ENCODE peak calls at places on chromosome 2, in nine cellular contexts. K is GM18507; V is HT-29; A is T follicular helper cell; L is stimulated activated CD4-positive, alpha-beta T cell treated with anti-CD3 and anti-CD28 coated beads, Interleukin-1b, Interleukin-23, amount 100 ng/mL, for 48 hours; O is endodermal cell; T is HTR-8/SVneo; D is brain microvascular endothelial cell; P is ACHN. J is an unnamed sample.

GRCh38 chr2:149901231-149901859 is 313.8 kb upstream of the MMADHC start:
- DNase-seq in T (no peak), O (no peak), A (no peak), D (no peak), P (no peak), K (no peak), V (no peak), L (no peak), J (no peak)

GRCh38 chr2:170843656-170844055 is 27.0 kb downstream of the GAD1 start:
- DNase-seq in L (no peak), T (peak), K (no peak), V (peak), P (peak), A (no peak), D (peak), O (no peak), J (peak)

GRCh38 chr2:109355192-109355843 is 226.3 kb downstream of the SH3RF3 start:
- DNase-seq in A (no peak), T (no peak), O (no peak), D (no peak), V (no peak), K (no peak), L (no peak), P (no peak), J (no peak)

GRCh38 chr2:156918410-156918809 is 339.1 kb upstream of the GALNT5 start:
- DNase-seq in P (no peak), O (no peak), L (no peak), A (no peak), D (no peak), V (no peak), T (no peak), K (no peak), J (peak)

GRCh38 chr2:40315684-40316083 is 136.2 kb downstream of the SLC8A1 start:
- DNase-seq in K (no peak), A (no peak), L (no peak), D (peak), O (no peak), T (no peak), V (no peak), P (no peak), J (no peak)

GRCh38 chr2:73021371-73022010 is 50.0 kb downstream of the SFXN5 start:
- DNase-seq in V (no peak), D (no peak), T (no peak), K (no peak), L (no peak), O (no peak), A (no peak), P (no peak), J (no peak)

GRCh38 chr2:146481629-146482028 is 1363.2 kb upstream of the ACVR2A start:
- DNase-seq in K (no peak), V (no peak), O (no peak), A (no peak), D (peak), L (no peak), T (peak), P (peak), J (no peak)

GRCh38 chr2:216555274-216555673 is 56.6 kb downstream of the RPL37A start:
- DNase-seq in V (no peak), D (no peak), L (no peak), T (peak), O (no peak), K (no peak), P (peak), A (no peak), J (peak)

GRCh38 chr2:152376968-152377367 is 42.0 kb downstream of the FMNL2 start:
- DNase-seq in D (no peak), L (no peak), V (no peak), K (no peak), O (no peak), P (no peak), A (no peak), T (no peak), J (peak)

GRCh38 chr2:69007603-69008002 is 5.4 kb upstream of the ANTXR1 start:
- DNase-seq in O (no peak), D (no peak), L (no peak), T (no peak), K (no peak), A (no peak), P (no peak), V (no peak), J (peak)

J was measured in dermis blood vessel endothelial cell.